ENCODE peak calls at places on chromosomes 3 and 15, in five cellular contexts. One of them, this sample, is unnamed.
A peak's percentile ranks its signal among the peaks of the same experiment; 100 is the strongest.

GRCh38 chr3:127908202-127908601 is 6.8 kb upstream of the KBTBD12 start:
- DNase-seq in HFFc6: no peak
- DNase-seq in activated T-cell treated with anti-CD3 and anti-CD28 coated beads, Interleukin-2, amount 50 U/mL, for 1 hour: no peak
- DNase-seq in AG09309: no peak
- DNase-seq in nephron progenitor cell: no peak
- DNase-seq in this sample: no peak

GRCh38 chr3:194682651-194683310 is 2.9 kb upstream of the FAM43A start:
- DNase-seq in HFFc6: peak; percentile 88
- DNase-seq in activated T-cell treated with anti-CD3 and anti-CD28 coated beads, Interleukin-2, amount 50 U/mL, for 1 hour: peak; percentile 64
- DNase-seq in AG09309: peak; percentile 76
- DNase-seq in nephron progenitor cell: peak; percentile 69
- DNase-seq in this sample: peak; percentile 88

GRCh38 chr3:80158332-80158731 is 390.5 kb upstream of the ROBO1 start:
- DNase-seq in HFFc6: no peak
- DNase-seq in activated T-cell treated with anti-CD3 and anti-CD28 coated beads, Interleukin-2, amount 50 U/mL, for 1 hour: no peak
- DNase-seq in AG09309: no peak
- DNase-seq in nephron progenitor cell: no peak
- DNase-seq in this sample: no peak

GRCh38 chr15:68431792-68432401 is at the start of gene ITGA11:
- DNase-seq in HFFc6: no peak
- DNase-seq in activated T-cell treated with anti-CD3 and anti-CD28 coated beads, Interleukin-2, amount 50 U/mL, for 1 hour: no peak
- DNase-seq in AG09309: no peak
- DNase-seq in nephron progenitor cell: peak; percentile 84
- DNase-seq in this sample: peak; percentile 87

GRCh38 chr15:83926116-83926515 is 272.2 kb downstream of the ADAMTSL3 start:
- DNase-seq in HFFc6: no peak
- DNase-seq in activated T-cell treated with anti-CD3 and anti-CD28 coated beads, Interleukin-2, amount 50 U/mL, for 1 hour: no peak
- DNase-seq in AG09309: no peak
- DNase-seq in nephron progenitor cell: no peak
- DNase-seq in this sample: no peak

GRCh38 chr3:127053979-127054378 is 71.1 kb downstream of the PLXNA1 start:
- DNase-seq in HFFc6: no peak
- DNase-seq in activated T-cell treated with anti-CD3 and anti-CD28 coated beads, Interleukin-2, amount 50 U/mL, for 1 hour: peak; percentile 5
- DNase-seq in AG09309: no peak
- DNase-seq in nephron progenitor cell: no peak
- DNase-seq in this sample: no peak

GRCh38 chr3:126521122-126521891 is 2.6 kb upstream of the CHST13 start:
- DNase-seq in HFFc6: no peak
- DNase-seq in activated T-cell treated with anti-CD3 and anti-CD28 coated beads, Interleukin-2, amount 50 U/mL, for 1 hour: no peak
- DNase-seq in AG09309: no peak
- DNase-seq in nephron progenitor cell: no peak
- DNase-seq in this sample: peak; percentile 22

GRCh38 chr15:65447145-65447544 is 24.4 kb upstream of the IGDCC4 start:
- DNase-seq in HFFc6: no peak
- DNase-seq in activated T-cell treated with anti-CD3 and anti-CD28 coated beads, Interleukin-2, amount 50 U/mL, for 1 hour: no peak
- DNase-seq in AG09309: no peak
- DNase-seq in nephron progenitor cell: no peak
- DNase-seq in this sample: no peak

GRCh38 chr3:132180337-132180791 is 136.8 kb upstream of the ACP3 start:
- DNase-seq in HFFc6: peak; percentile 65
- DNase-seq in activated T-cell treated with anti-CD3 and anti-CD28 coated beads, Interleukin-2, amount 50 U/mL, for 1 hour: no peak
- DNase-seq in AG09309: peak; percentile 31
- DNase-seq in nephron progenitor cell: peak; percentile 19
- DNase-seq in this sample: peak; percentile 49

GRCh38 chr15:43775411-43775965 is 1.3 kb downstream of the ELL3 start:
- DNase-seq in HFFc6: peak; percentile 72
- DNase-seq in activated T-cell treated with anti-CD3 and anti-CD28 coated beads, Interleukin-2, amount 50 U/mL, for 1 hour: no peak
- DNase-seq in AG09309: no peak
- DNase-seq in nephron progenitor cell: no peak
- DNase-seq in this sample: peak; percentile 69

GRCh38 chr3:71692139-71692538 is 33.1 kb downstream of the EIF4E3 start:
- DNase-seq in HFFc6: no peak
- DNase-seq in activated T-cell treated with anti-CD3 and anti-CD28 coated beads, Interleukin-2, amount 50 U/mL, for 1 hour: no peak
- DNase-seq in AG09309: no peak
- DNase-seq in nephron progenitor cell: no peak
- DNase-seq in this sample: no peak

This sample was measured in RPMI7951.